ENCODE peak calls at places on chromosomes 7 and 10, in eight cellular contexts. B, Z, C, J, H, G, W and V are unnamed samples.
A peak's percentile ranks its signal among the peaks of the same experiment; 100 is the strongest.

GRCh38 chr10:101775273-101776131 is at the start of gene FGF8:
- DNase-seq in W (no peak), G (no peak), B (no peak), H (no peak), J (no peak), Z (no peak), C (no peak), V (no peak)

GRCh38 chr7:7969306-7970112 is 913 bp downstream of the GLCCI1 start:
- DNase-seq in B (no peak), W (no peak), H (no peak), J (peak; percentile 74), C (peak; percentile 62), Z (peak; percentile 48), G (peak; percentile 52), V (peak; percentile 40)

GRCh38 chr10:98013122-98013521 is 17.3 kb downstream of the CRTAC1 start:
- DNase-seq in H (no peak), C (no peak), G (no peak), W (no peak), Z (no peak), J (no peak), B (no peak), V (no peak)

GRCh38 chr7:14596421-14596820 is 306.1 kb downstream of the DGKB start:
- DNase-seq in B (no peak), W (no peak), C (no peak), G (no peak), Z (no peak), H (no peak), J (no peak), V (no peak)

GRCh38 chr7:29598607-29599006 is 35.0 kb downstream of the PRR15 start:
- DNase-seq in J (peak; percentile 16), H (no peak), W (no peak), G (peak; percentile 18), B (no peak), Z (no peak), C (no peak), V (no peak)

GRCh38 chr10:77799352-77799751 is 127.2 kb downstream of the DLG5 start:
- DNase-seq in J (no peak), W (no peak), Z (peak; percentile 60), C (peak; percentile 7), G (no peak), H (no peak), B (no peak), V (no peak)

GRCh38 chr7:46218461-46219202 is 297.6 kb upstream of the IGFBP3 start:
- DNase-seq in G (no peak), C (no peak), J (no peak), B (no peak), W (no peak), H (no peak), Z (no peak), V (peak; percentile 28)

GRCh38 chr7:43586251-43586900 is 3.5 kb downstream of the STK17A start:
- DNase-seq in H (no peak), G (no peak), J (no peak), B (no peak), C (no peak), Z (peak; percentile 63), W (no peak), V (no peak)

GRCh38 chr10:83612050-83612449 is 527.3 kb upstream of the GHITM start:
- DNase-seq in C (no peak), W (no peak), J (no peak), G (no peak), Z (no peak), B (no peak), H (no peak), V (peak; percentile 23)

GRCh38 chr7:84637568-84638338 is 443.2 kb upstream of the SEMA3A start:
- DNase-seq in B (no peak), W (peak; percentile 60), C (no peak), G (peak; percentile 77), Z (no peak), J (no peak), H (no peak), V (peak; percentile 89)

GRCh38 chr10:116708386-116708785 is 34.0 kb downstream of the HSPA12A start:
- DNase-seq in W (peak; percentile 67), C (no peak), G (no peak), Z (no peak), B (no peak), H (no peak), J (no peak), V (no peak)

GRCh38 chr7:148011753-148012152 is 578.8 kb upstream of the C7orf33 start:
- DNase-seq in W (no peak), H (no peak), J (no peak), G (no peak), C (no peak), B (no peak), Z (no peak), V (no peak)

GRCh38 chr7:23654508-23654907 is 25.5 kb upstream of the FAM221A start:
- DNase-seq in W (no peak), B (no peak), J (peak; percentile 76), C (no peak), H (no peak), Z (no peak), G (peak; percentile 37), V (peak; percentile 40)

GRCh38 chr7:96189129-96189815 is 132.6 kb downstream of the SLC25A13 start:
- DNase-seq in W (no peak), Z (no peak), C (no peak), J (no peak), H (no peak), G (no peak), B (no peak), V (no peak)

GRCh38 chr10:97328646-97329453 is 5.7 kb downstream of the FRAT2 start:
- DNase-seq in G (no peak), B (no peak), H (no peak), C (no peak), J (no peak), Z (no peak), W (no peak), V (no peak)

GRCh38 chr7:4277936-4278335 is 404.2 kb upstream of the FOXK1 start:
- DNase-seq in Z (no peak), H (no peak), J (no peak), G (no peak), W (no peak), B (no peak), C (no peak), V (no peak)

GRCh38 chr7:4286281-4286680 is 395.8 kb upstream of the FOXK1 start:
- DNase-seq in G (no peak), H (no peak), B (no peak), Z (no peak), W (no peak), C (no peak), J (no peak), V (no peak)

GRCh38 chr7:4279210-4279609 is 402.9 kb upstream of the FOXK1 start:
- DNase-seq in H (no peak), J (no peak), C (no peak), Z (no peak), G (no peak), B (no peak), W (no peak), V (no peak)

DNA sequence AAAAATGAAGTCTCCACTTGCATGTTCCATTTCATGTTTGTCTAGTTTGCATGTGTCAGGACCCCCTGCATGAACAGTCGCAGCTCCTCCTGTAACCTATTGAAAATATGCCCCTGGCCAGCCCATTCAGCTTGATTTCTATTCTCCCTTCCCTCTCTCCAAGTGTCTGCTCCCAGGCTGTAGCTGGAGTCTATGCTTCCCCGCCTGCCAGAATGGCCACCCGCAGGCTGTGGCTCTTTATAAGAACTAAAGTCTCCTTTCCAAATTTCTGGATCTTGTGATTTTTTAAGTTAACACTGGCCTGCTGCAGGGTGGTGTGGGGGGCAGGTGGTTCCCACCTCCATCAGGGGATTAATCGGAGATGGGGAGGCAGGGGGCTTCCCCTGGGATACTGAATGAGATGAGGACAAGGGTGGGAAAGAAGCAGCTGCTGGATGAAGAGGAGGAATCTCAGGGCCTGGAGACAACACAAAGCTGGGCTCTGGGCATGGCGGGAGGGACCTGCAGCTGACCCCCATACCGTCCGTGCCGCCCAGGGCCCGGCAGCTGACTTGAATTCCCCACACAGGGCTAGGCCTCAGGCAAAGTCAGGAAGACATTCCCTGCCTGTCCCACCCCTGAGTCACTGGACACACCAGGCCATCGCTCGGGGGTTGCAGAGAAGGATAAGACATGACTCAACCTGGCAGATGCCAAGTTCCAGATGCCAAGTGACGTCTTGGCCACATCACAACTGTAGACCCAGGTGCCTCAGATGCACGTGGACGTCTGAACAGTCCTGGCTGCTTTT is 399.5 kb upstream of the FOXK1 start:
- DNase-seq in G (no peak), J (no peak), W (no peak), H (no peak), B (no peak), Z (no peak), C (no peak), V (no peak)
- H3K27ac ChIP-seq in G (no peak overlapping the region), J (no peak overlapping the region), W (no peak overlapping the region), H (no peak overlapping the region), B (no peak overlapping the region), Z (no peak overlapping the region), C (no peak overlapping the region), V (no peak overlapping the region)

DNA sequence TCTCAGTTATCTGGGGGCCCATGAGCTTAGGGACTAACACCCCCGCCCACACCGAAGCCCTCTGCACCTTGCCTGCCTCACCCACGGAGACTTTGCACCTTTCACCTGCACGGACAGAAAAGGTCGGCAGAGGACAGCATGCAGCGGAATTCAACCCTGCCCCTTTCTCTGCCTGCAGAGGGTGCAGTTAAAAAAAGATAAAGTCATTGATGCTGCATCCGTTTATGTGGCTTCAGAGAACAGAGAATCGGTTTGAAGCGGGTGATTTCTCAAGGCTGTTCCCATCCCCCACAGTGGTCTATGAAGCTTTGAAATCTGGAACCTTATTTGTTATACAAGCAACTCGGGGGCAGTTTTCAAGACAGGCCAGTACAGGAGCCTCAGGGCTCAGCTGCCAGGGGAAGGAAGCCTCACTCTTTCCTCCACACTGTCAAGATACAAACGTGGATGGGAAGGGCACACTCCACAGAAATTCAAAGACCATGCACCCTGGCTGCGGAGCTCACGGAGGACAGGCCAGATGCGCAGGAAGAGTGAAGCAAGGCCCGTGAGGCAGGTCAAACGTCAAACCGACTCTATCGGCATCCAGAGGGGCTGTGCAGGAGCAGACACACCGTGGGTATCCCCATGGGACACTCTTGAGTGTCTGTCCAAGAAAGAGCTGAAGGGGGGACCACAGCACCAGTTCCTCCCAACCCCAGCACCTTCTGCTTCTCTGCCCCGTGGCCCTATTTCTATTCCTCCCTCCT is 66.3 kb downstream of the INSIG1 start:
- DNase-seq in G (no peak), H (no peak), W (no peak), J (no peak), Z (no peak), B (no peak), C (peak; percentile 35), V (no peak)
- H3K27ac ChIP-seq in G (no peak overlapping the region), H (peak overlapping the region; percentile 52), W (no peak overlapping the region), J (no peak overlapping the region), Z (no peak overlapping the region), B (no peak overlapping the region), C (no peak overlapping the region), V (no peak overlapping the region)

DNA sequence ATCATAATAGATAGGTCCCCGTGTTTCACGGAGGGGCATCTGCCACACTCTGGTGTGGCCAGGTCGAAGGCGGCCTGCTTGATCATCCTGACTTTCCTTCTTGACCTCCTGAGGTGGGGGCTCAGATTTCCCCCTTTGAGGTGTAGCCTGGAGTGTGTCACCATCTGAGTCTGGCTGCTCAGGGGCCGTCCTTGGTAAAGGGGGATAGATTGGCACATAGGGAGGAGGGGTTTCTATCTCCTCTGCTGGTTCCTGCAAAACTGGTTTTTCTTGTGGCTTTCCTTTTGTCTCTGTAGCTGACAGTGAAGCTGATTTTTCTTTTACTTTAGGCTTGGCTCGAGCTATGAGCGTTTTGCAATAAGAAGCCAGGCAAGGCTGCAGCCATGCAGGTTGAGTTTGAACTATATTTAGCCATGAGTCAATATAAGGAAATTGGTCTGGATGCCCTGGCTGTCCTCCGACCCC is 7.1 kb upstream of the ZNF117 start:
- DNase-seq in C (no peak), J (peak; percentile 40), Z (no peak), B (no peak), G (no peak), H (no peak), W (no peak), V (peak; percentile 72)
- H3K27ac ChIP-seq in C (peak overlapping the region; percentile 7), J (no peak overlapping the region), Z (no peak overlapping the region), B (no peak overlapping the region), G (no peak overlapping the region), H (peak overlapping the region; percentile 95), W (peak overlapping the region; percentile 31), V (no peak overlapping the region)

GRCh38 chr10:110481948-110482347 is 15.8 kb upstream of the DUSP5 start:
- DNase-seq in H (no peak), B (no peak), Z (no peak), C (no peak), G (no peak), W (no peak), J (no peak), V (no peak)
- H3K27ac ChIP-seq in H (no peak overlapping the region), B (no peak overlapping the region), Z (no peak overlapping the region), C (no peak overlapping the region), G (no peak overlapping the region), W (no peak overlapping the region), J (no peak overlapping the region), V (no peak overlapping the region)